ENCODE peak calls at places on chromosomes 1 and 21, in four cellular contexts. V, U, X and Z are unnamed samples.
A peak's percentile ranks its signal among the peaks of the same experiment; 100 is the strongest.

GRCh38 chr1:224459051-224459450 is 24.5 kb upstream of the WDR26 start:
- DNase-seq in V (peak; percentile 10), U (no peak), X (peak; percentile 12), Z (no peak)

GRCh38 chr1:117147856-117148588 is 26.5 kb upstream of the TRIM45 start:
- DNase-seq in V (peak; percentile 81), U (no peak), X (peak; percentile 64), Z (no peak)

GRCh38 chr1:28519946-28520725 is 14.3 kb downstream of the RCC1 start:
- DNase-seq in V (no peak), U (no peak), X (no peak), Z (no peak)

GRCh38 chr1:162443906-162444305 is 32.0 kb upstream of the SH2D1B start:
- DNase-seq in V (no peak), U (no peak), X (no peak), Z (no peak)

GRCh38 chr1:63861055-63861691 is 87.4 kb downstream of the ROR1 start:
- DNase-seq in V (no peak), U (no peak), X (no peak), Z (no peak)

GRCh38 chr1:221687731-221688487 is 54.0 kb downstream of the DUSP10 start:
- DNase-seq in V (no peak), U (no peak), X (no peak), Z (no peak)

GRCh38 chr1:22971161-22972062 is 1.3 kb downstream of the LACTBL1 start:
- DNase-seq in V (peak; percentile 15), U (no peak), X (peak; percentile 25), Z (no peak)

GRCh38 chr1:182842265-182842664 is 3.1 kb downstream of the DHX9 start:
- DNase-seq in V (no peak), U (no peak), X (no peak), Z (no peak)

GRCh38 chr1:26373281-26373680 is 731 bp upstream of the ZNF683 start:
- DNase-seq in V (no peak), U (peak; percentile 50), X (no peak), Z (no peak)

GRCh38 chr1:109398343-109399225 is 866 bp upstream of the SORT1 start:
- DNase-seq in V (no peak), U (no peak), X (no peak), Z (no peak)

GRCh38 chr1:183126528-183126927 is 59.5 kb upstream of the LAMC2 start:
- DNase-seq in V (peak; percentile 70), U (no peak), X (no peak), Z (no peak)

GRCh38 chr1:46757956-46758304 is 39.0 kb upstream of the EFCAB14 start:
- DNase-seq in V (no peak), U (no peak), X (no peak), Z (no peak)

GRCh38 chr1:147391114-147391513 is 148.6 kb downstream of the CHD1L start:
- DNase-seq in V (no peak), U (no peak), X (no peak), Z (no peak)

GRCh38 chr21:9767592-9768375 is 753.6 kb upstream of the TPTE start:
- DNase-seq in V (no peak), U (no peak), X (no peak), Z (no peak)

GRCh38 chr1:201748331-201748730 is 80.6 kb upstream of the IPO9 start:
- DNase-seq in V (peak; percentile 68), U (no peak), X (peak; percentile 86), Z (no peak)

GRCh38 chr1:96997717-96998116 is 276.1 kb downstream of the PTBP2 start:
- DNase-seq in V (no peak), U (no peak), X (no peak), Z (no peak)

GRCh38 chr1:211738709-211739301 is 63.4 kb upstream of the NEK2 start:
- DNase-seq in V (no peak), U (peak; percentile 6), X (no peak), Z (peak; percentile 10)

GRCh38 chr1:85992756-85993155 is 163.8 kb downstream of the COL24A1 start:
- DNase-seq in V (peak; percentile 75), U (no peak), X (peak; percentile 69), Z (peak; percentile 22)

GRCh38 chr1:30450818-30451233 is 272.6 kb downstream of the MATN1 start:
- DNase-seq in V (no peak), U (no peak), X (no peak), Z (no peak)

GRCh38 chr1:37741130-37741529 is 23.8 kb downstream of the EPHA10 start:
- DNase-seq in V (no peak), U (no peak), X (peak; percentile 73), Z (no peak)

GRCh38 chr1:161487483-161487827 is 17.8 kb upstream of the FCGR2A start:
- DNase-seq in V (peak; percentile 39), U (no peak), X (peak; percentile 72), Z (no peak)

GRCh38 chr1:159953866-159954515 is at the start of gene SLAMF9:
- DNase-seq in V (peak; percentile 8), U (no peak), X (peak; percentile 26), Z (no peak)

GRCh38 chr1:85313888-85314696 is 37.7 kb upstream of the BCL10 start:
- DNase-seq in V (peak; percentile 87), U (no peak), X (peak; percentile 89), Z (no peak)

GRCh38 chr1:233327938-233328660 is 575 bp downstream of the MAP3K21 start:
- DNase-seq in V (no peak), U (peak; percentile 28), X (peak; percentile 9), Z (peak; percentile 35)

GRCh38 chr1:30130106-30130505 is 593.3 kb downstream of the MATN1 start:
- DNase-seq in V (no peak), U (no peak), X (no peak), Z (no peak)

GRCh38 chr1:150974580-150975478 is at the start of gene CERS2:
- DNase-seq in V (peak; percentile 75), U (peak; percentile 73), X (peak; percentile 87), Z (peak; percentile 74)

GRCh38 chr1:182869241-182869666 is 30.1 kb downstream of the DHX9 start:
- DNase-seq in V (no peak), U (no peak), X (no peak), Z (no peak)

GRCh38 chr21:42191978-42192595 is 26.9 kb upstream of the ABCG1 start:
- DNase-seq in V (no peak), U (no peak), X (no peak), Z (no peak)

GRCh38 chr1:170704256-170704655 is 40.3 kb downstream of the PRRX1 start:
- DNase-seq in V (peak; percentile 76), U (no peak), X (no peak), Z (no peak)

GRCh38 chr1:19089524-19089923 is 120.5 kb downstream of the UBR4 start:
- DNase-seq in V (no peak), U (no peak), X (no peak), Z (no peak)

GRCh38 chr1:84298336-84298687 is 3.2 kb upstream of the SAMD13 start:
- DNase-seq in V (peak; percentile 34), U (peak; percentile 23), X (peak; percentile 72), Z (peak; percentile 73)

GRCh38 chr1:185934476-185935189 is 200.4 kb downstream of the HMCN1 start:
- DNase-seq in V (peak; percentile 56), U (no peak), X (peak; percentile 71), Z (no peak)

GRCh38 chr1:172671591-172671990 is 12.7 kb downstream of the FASLG start:
- DNase-seq in V (no peak), U (no peak), X (peak; percentile 44), Z (no peak)

GRCh38 chr1:145983959-145984830 is 12.2 kb downstream of the TXNIP start:
- DNase-seq in V (no peak), U (no peak), X (no peak), Z (peak; percentile 45)

GRCh38 chr1:183417691-183418491 is at the start of gene NMNAT2:
- DNase-seq in V (peak; percentile 16), U (no peak), X (peak; percentile 53), Z (no peak)

GRCh38 chr1:4375812-4376211 is 278.6 kb upstream of the AJAP1 start:
- DNase-seq in V (no peak), U (no peak), X (no peak), Z (no peak)

GRCh38 chr1:215040190-215040589 is 42.3 kb upstream of the KCNK2 start:
- DNase-seq in V (no peak), U (no peak), X (no peak), Z (no peak)

GRCh38 chr1:24504560-24504959 is 1.9 kb downstream of the RCAN3 start:
- DNase-seq in V (no peak), U (peak; percentile 8), X (no peak), Z (no peak)

GRCh38 chr1:24506706-24507422 is 4.2 kb downstream of the RCAN3 start:
- DNase-seq in V (no peak), U (peak; percentile 75), X (no peak), Z (no peak)

GRCh38 chr1:24505816-24506215 is 3.2 kb downstream of the RCAN3 start:
- DNase-seq in V (no peak), U (no peak), X (no peak), Z (no peak)

GRCh38 chr1:24507423-24507804 is 4.8 kb downstream of the RCAN3 start:
- DNase-seq in V (no peak), U (peak; percentile 65), X (no peak), Z (no peak)

GRCh38 chr1:24508911-24509310 is 6.3 kb downstream of the RCAN3 start:
- DNase-seq in V (no peak), U (no peak), X (no peak), Z (no peak)
- H3K4me1 ChIP-seq in V (no peaks in the 10 kb centered on the region), U (peaks cover 92% of the 10 kb centered on the region), X (no peaks in the 10 kb centered on the region), Z (peaks cover 45% of the 10 kb centered on the region)

GRCh38 chr1:209433649-209434031 is 149.9 kb upstream of the CAMK1G start:
- DNase-seq in V (no peak), U (no peak), X (no peak), Z (no peak)

GRCh38 chr1:209431813-209432442 is 151.6 kb upstream of the CAMK1G start:
- DNase-seq in V (no peak), U (no peak), X (no peak), Z (no peak)

GRCh38 chr1:209430821-209431259 is 152.7 kb upstream of the CAMK1G start:
- DNase-seq in V (no peak), U (no peak), X (no peak), Z (no peak)

GRCh38 chr1:209431402-209431801 is 152.1 kb upstream of the CAMK1G start:
- DNase-seq in V (no peak), U (no peak), X (no peak), Z (no peak)

GRCh38 chr1:209432443-209432825 is 151.1 kb upstream of the CAMK1G start:
- DNase-seq in V (no peak), U (no peak), X (no peak), Z (no peak)
- H3K4me1 ChIP-seq in V (no peaks in the 10 kb centered on the region), U (no peaks in the 10 kb centered on the region), X (no peaks in the 10 kb centered on the region), Z (no peaks in the 10 kb centered on the region)

GRCh38 chr1:226698659-226699058 is 40.4 kb downstream of the ITPKB start:
- DNase-seq in V (no peak), U (no peak), X (no peak), Z (no peak)
- H3K4me1 ChIP-seq in V (peaks cover 31% of the 10 kb centered on the region), U (peaks cover 91% of the 10 kb centered on the region), X (no peaks in the 10 kb centered on the region), Z (peaks cover 68% of the 10 kb centered on the region)

DNA sequence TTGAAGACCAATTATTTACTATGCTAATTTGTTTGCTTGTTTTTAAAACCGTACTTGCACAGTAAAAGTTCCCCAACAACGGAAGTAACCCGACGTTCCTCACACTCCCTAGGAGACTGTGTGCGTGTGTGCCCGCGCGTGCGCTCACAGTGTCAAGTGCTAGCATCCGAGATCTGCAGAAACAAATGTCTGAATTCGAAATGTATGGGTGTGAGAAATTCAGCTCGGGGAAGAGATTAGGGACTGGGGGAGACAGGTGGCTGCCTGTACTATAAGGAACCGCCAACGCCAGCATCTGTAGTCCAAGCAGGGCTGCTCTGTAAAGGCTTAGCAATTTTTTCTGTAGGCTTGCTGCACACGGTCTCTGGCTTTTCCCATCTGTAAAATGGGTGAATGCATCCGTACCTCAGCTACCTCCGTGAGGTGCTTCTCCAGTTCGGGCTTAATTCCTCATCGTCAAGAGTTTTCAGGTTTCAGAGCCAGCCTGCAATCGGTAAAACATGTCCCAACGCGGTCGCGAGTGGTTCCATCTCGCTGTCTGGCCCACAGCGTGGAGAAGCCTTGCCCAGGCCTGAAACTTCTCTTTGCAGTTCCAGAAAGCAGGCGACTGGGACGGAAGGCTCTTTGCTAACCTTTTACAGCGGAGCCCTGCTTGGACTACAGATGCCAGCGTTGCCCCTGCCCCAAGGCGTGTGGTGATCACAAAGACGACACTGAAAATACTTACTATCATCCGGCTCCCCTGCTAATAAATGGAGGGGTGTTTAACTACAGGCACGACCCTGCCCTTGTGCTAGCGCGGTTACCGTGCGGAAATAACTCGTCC is 1.2 kb upstream of the OLIG2 start:
- DNase-seq in V (no peak), U (no peak), X (no peak), Z (no peak)
- H3K4me1 ChIP-seq in V (no peaks in the 10 kb centered on the region), U (peaks cover 70% of the 10 kb centered on the region), X (peaks cover 5% of the 10 kb centered on the region), Z (no peaks in the 10 kb centered on the region)